ENCODE peak calls at places on chromosomes 11 and 22, in six cellular contexts. One of them, this sample, is unnamed.

GRCh38 chr11:126748097-126748756 is 252.3 kb downstream of the KIRREL3 start:
- DNase-seq in PC-9: no peak
- DNase-seq in AG04450: no peak
- DNase-seq in heart left ventricle: no peak
- DNase-seq in activated naive CD4-positive, alpha-beta T cell treated with Interleukin-2 at 50 U/mL for 16 hours: no peak
- DNase-seq in stimulated activated CD4-positive, alpha-beta T cell treated with anti-CD3 and anti-CD28 coated beads, Interleukin-2, amount 100 ng/mL, for 48 hours: no peak
- DNase-seq in this sample: no peak

GRCh38 chr22:43398246-43398645 is 13.6 kb upstream of the MPPED1 start:
- DNase-seq in PC-9: no peak
- DNase-seq in AG04450: no peak
- DNase-seq in heart left ventricle: no peak
- DNase-seq in activated naive CD4-positive, alpha-beta T cell treated with Interleukin-2 at 50 U/mL for 16 hours: no peak
- DNase-seq in stimulated activated CD4-positive, alpha-beta T cell treated with anti-CD3 and anti-CD28 coated beads, Interleukin-2, amount 100 ng/mL, for 48 hours: no peak
- DNase-seq in this sample: no peak

GRCh38 chr11:94793822-94794221 is 25.7 kb downstream of the AMOTL1 start:
- DNase-seq in PC-9: no peak
- DNase-seq in AG04450: no peak
- DNase-seq in heart left ventricle: no peak
- DNase-seq in activated naive CD4-positive, alpha-beta T cell treated with Interleukin-2 at 50 U/mL for 16 hours: no peak
- DNase-seq in stimulated activated CD4-positive, alpha-beta T cell treated with anti-CD3 and anti-CD28 coated beads, Interleukin-2, amount 100 ng/mL, for 48 hours: no peak
- DNase-seq in this sample: no peak

GRCh38 chr11:92632510-92632909 is 336.9 kb upstream of the MTNR1B start:
- DNase-seq in PC-9: no peak
- DNase-seq in AG04450: no peak
- DNase-seq in heart left ventricle: no peak
- DNase-seq in activated naive CD4-positive, alpha-beta T cell treated with Interleukin-2 at 50 U/mL for 16 hours: no peak
- DNase-seq in stimulated activated CD4-positive, alpha-beta T cell treated with anti-CD3 and anti-CD28 coated beads, Interleukin-2, amount 100 ng/mL, for 48 hours: no peak
- DNase-seq in this sample: no peak

GRCh38 chr22:49232319-49233067 is 595.2 kb downstream of the BRD1 start:
- DNase-seq in PC-9: no peak
- DNase-seq in AG04450: no peak
- DNase-seq in heart left ventricle: no peak
- DNase-seq in activated naive CD4-positive, alpha-beta T cell treated with Interleukin-2 at 50 U/mL for 16 hours: no peak
- DNase-seq in stimulated activated CD4-positive, alpha-beta T cell treated with anti-CD3 and anti-CD28 coated beads, Interleukin-2, amount 100 ng/mL, for 48 hours: no peak
- DNase-seq in this sample: no peak

GRCh38 chr22:26906464-26906863 is 249.1 kb downstream of the MIAT start:
- DNase-seq in PC-9: no peak
- DNase-seq in AG04450: no peak
- DNase-seq in heart left ventricle: no peak
- DNase-seq in activated naive CD4-positive, alpha-beta T cell treated with Interleukin-2 at 50 U/mL for 16 hours: no peak
- DNase-seq in stimulated activated CD4-positive, alpha-beta T cell treated with anti-CD3 and anti-CD28 coated beads, Interleukin-2, amount 100 ng/mL, for 48 hours: no peak
- DNase-seq in this sample: no peak

GRCh38 chr11:72812968-72813739 is 1.1 kb upstream of the ATG16L2 start:
- DNase-seq in PC-9: peak
- DNase-seq in AG04450: no peak
- DNase-seq in heart left ventricle: no peak
- DNase-seq in activated naive CD4-positive, alpha-beta T cell treated with Interleukin-2 at 50 U/mL for 16 hours: peak
- DNase-seq in stimulated activated CD4-positive, alpha-beta T cell treated with anti-CD3 and anti-CD28 coated beads, Interleukin-2, amount 100 ng/mL, for 48 hours: peak
- DNase-seq in this sample: peak

GRCh38 chr22:17769716-17770082 is 4.6 kb downstream of the BID start:
- DNase-seq in PC-9: no peak
- DNase-seq in AG04450: no peak
- DNase-seq in heart left ventricle: no peak
- DNase-seq in activated naive CD4-positive, alpha-beta T cell treated with Interleukin-2 at 50 U/mL for 16 hours: no peak
- DNase-seq in stimulated activated CD4-positive, alpha-beta T cell treated with anti-CD3 and anti-CD28 coated beads, Interleukin-2, amount 100 ng/mL, for 48 hours: no peak
- DNase-seq in this sample: no peak

GRCh38 chr11:100835854-100836253 is 148.8 kb downstream of the ARHGAP42 start:
- DNase-seq in PC-9: no peak
- DNase-seq in AG04450: no peak
- DNase-seq in heart left ventricle: no peak
- DNase-seq in activated naive CD4-positive, alpha-beta T cell treated with Interleukin-2 at 50 U/mL for 16 hours: no peak
- DNase-seq in stimulated activated CD4-positive, alpha-beta T cell treated with anti-CD3 and anti-CD28 coated beads, Interleukin-2, amount 100 ng/mL, for 48 hours: no peak
- DNase-seq in this sample: no peak

GRCh38 chr11:111870522-111870886 is 877 bp downstream of the ALG9 start:
- DNase-seq in PC-9: no peak
- DNase-seq in AG04450: no peak
- DNase-seq in heart left ventricle: no peak
- DNase-seq in activated naive CD4-positive, alpha-beta T cell treated with Interleukin-2 at 50 U/mL for 16 hours: no peak
- DNase-seq in stimulated activated CD4-positive, alpha-beta T cell treated with anti-CD3 and anti-CD28 coated beads, Interleukin-2, amount 100 ng/mL, for 48 hours: no peak
- DNase-seq in this sample: no peak

GRCh38 chr11:131370090-131370751 is at the start of gene NTM:
- DNase-seq in PC-9: no peak
- DNase-seq in AG04450: no peak
- DNase-seq in heart left ventricle: peak
- DNase-seq in activated naive CD4-positive, alpha-beta T cell treated with Interleukin-2 at 50 U/mL for 16 hours: no peak
- DNase-seq in stimulated activated CD4-positive, alpha-beta T cell treated with anti-CD3 and anti-CD28 coated beads, Interleukin-2, amount 100 ng/mL, for 48 hours: no peak
- DNase-seq in this sample: no peak

GRCh38 chr11:12271826-12272366 is 105.5 kb upstream of the PARVA start:
- DNase-seq in PC-9: no peak
- DNase-seq in AG04450: no peak
- DNase-seq in heart left ventricle: no peak
- DNase-seq in activated naive CD4-positive, alpha-beta T cell treated with Interleukin-2 at 50 U/mL for 16 hours: no peak
- DNase-seq in stimulated activated CD4-positive, alpha-beta T cell treated with anti-CD3 and anti-CD28 coated beads, Interleukin-2, amount 100 ng/mL, for 48 hours: no peak
- DNase-seq in this sample: no peak

GRCh38 chr11:11975201-11976092 is 33.0 kb downstream of the DKK3 start:
- DNase-seq in PC-9: no peak
- DNase-seq in AG04450: no peak
- DNase-seq in heart left ventricle: no peak
- DNase-seq in activated naive CD4-positive, alpha-beta T cell treated with Interleukin-2 at 50 U/mL for 16 hours: no peak
- DNase-seq in stimulated activated CD4-positive, alpha-beta T cell treated with anti-CD3 and anti-CD28 coated beads, Interleukin-2, amount 100 ng/mL, for 48 hours: no peak
- DNase-seq in this sample: peak

This sample was measured in LoVo.